ENCODE peak calls at places on chromosome 4, in nine cellular contexts. M is A549; I is T-helper 1 cell; Y is NCI-H2081; V is fibroblast of lung; T is amniotic stem cell; O is CD4-positive, alpha-beta memory T cell; E is thyroid gland; H is HFF-Myc. B is an unnamed sample.

GRCh38 chr4:57147335-57148060 is 37.3 kb upstream of the IGFBP7 start:
- DNase-seq in V (peak; percentile 55), Y (no peak), I (no peak), T (no peak), M (no peak), O (no peak), H (no peak), E (no peak), B (no peak)

GRCh38 chr4:78299565-78299972 is 242.4 kb downstream of the FRAS1 start:
- DNase-seq in E (no peak), M (no peak), Y (no peak), V (no peak), I (no peak), T (no peak), H (no peak), O (no peak), B (no peak)

GRCh38 chr4:129972257-129972656 is 876.3 kb downstream of the C4orf33 start:
- DNase-seq in M (no peak), O (no peak), I (no peak), T (no peak), H (no peak), E (no peak), Y (peak; percentile 2), V (no peak), B (no peak)

GRCh38 chr4:104941661-104942062 is 205.0 kb upstream of the TET2 start:
- DNase-seq in H (no peak), M (no peak), E (no peak), V (no peak), I (peak; percentile 12), O (no peak), Y (no peak), T (no peak), B (no peak)

GRCh38 chr4:7903686-7904085 is 36.0 kb downstream of the AFAP1 start:
- DNase-seq in M (no peak), T (no peak), Y (no peak), O (no peak), V (peak; percentile 64), H (peak; percentile 32), I (no peak), E (no peak), B (no peak)

GRCh38 chr4:184503869-184504300 is 29.5 kb upstream of the IRF2 start:
- DNase-seq in H (peak; percentile 3), Y (no peak), M (no peak), E (no peak), I (peak; percentile 72), T (no peak), V (no peak), O (peak; percentile 17), B (peak; percentile 34)

GRCh38 chr4:8664031-8664805 is 71.7 kb downstream of the CPZ start:
- DNase-seq in E (no peak), H (no peak), O (no peak), I (no peak), Y (no peak), M (no peak), T (no peak), V (no peak), B (no peak)

GRCh38 chr4:144666539-144667175 is 20.7 kb downstream of the HHIP start:
- DNase-seq in E (no peak), O (no peak), I (no peak), Y (no peak), T (no peak), M (no peak), H (peak; percentile 50), V (peak; percentile 49), B (no peak)